ENCODE peak calls at places on chromosomes 2 and 18, in seven cellular contexts. Y is transverse colon, V is HL-60, P is GM12865, E is H1, Q is WTC11, L is omental fat pad. M is an unnamed sample.

GRCh38 chr2:11753886-11754704 is 7.7 kb downstream of the LPIN1 start:
- DNase-seq in Y (peak), V (no peak), P (peak), E (no peak), Q (no peak), L (no peak), M (peak)

GRCh38 chr2:221969087-221969829 is 329.5 kb downstream of the PAX3 start:
- DNase-seq in Y (no peak), V (peak), P (peak), E (no peak), Q (peak), L (no peak), M (peak)

GRCh38 chr2:61762292-61762691 is 91.6 kb downstream of the FAM161A start:
- DNase-seq in Y (no peak), V (no peak), P (peak), E (no peak), Q (no peak), L (no peak), M (peak)

GRCh38 chr2:86072271-86072858 is 33.3 kb downstream of the POLR1A start:
- DNase-seq in Y (peak), V (peak), P (peak), E (no peak), Q (no peak), L (no peak), M (no peak)

GRCh38 chr2:172931256-172931894 is 144.3 kb upstream of the MAP3K20 start:
- DNase-seq in Y (no peak), V (no peak), P (no peak), E (no peak), Q (no peak), L (no peak), M (no peak)

GRCh38 chr2:43225093-43225787 is 1.2 kb downstream of the ZFP36L2 start:
- DNase-seq in Y (peak), V (no peak), P (peak), E (no peak), Q (peak), L (no peak), M (peak)

GRCh38 chr18:64134044-64134757 is 14.7 kb downstream of the LINC00305 start:
- DNase-seq in Y (no peak), V (no peak), P (no peak), E (peak), Q (peak), L (no peak), M (peak)

GRCh38 chr2:175840261-175840660 is 161.8 kb downstream of the LNPK start:
- DNase-seq in Y (no peak), V (no peak), P (no peak), E (no peak), Q (no peak), L (no peak), M (no peak)

GRCh38 chr2:204665244-204665643 is 120.0 kb downstream of the PARD3B start:
- DNase-seq in Y (no peak), V (no peak), P (no peak), E (no peak), Q (no peak), L (no peak), M (no peak)

GRCh38 chr18:58388736-58389135 is 240.2 kb downstream of the ALPK2 start:
- DNase-seq in Y (no peak), V (no peak), P (no peak), E (no peak), Q (no peak), L (no peak), M (no peak)

GRCh38 chr18:76725445-76725844 is 96.9 kb upstream of the ZNF236 start:
- DNase-seq in Y (no peak), V (no peak), P (peak), E (no peak), Q (no peak), L (no peak), M (no peak)

GRCh38 chr18:76720683-76721082 is 101.7 kb upstream of the ZNF236 start:
- DNase-seq in Y (no peak), V (peak), P (no peak), E (no peak), Q (no peak), L (no peak), M (no peak)

GRCh38 chr18:76722224-76723061 is 99.9 kb upstream of the ZNF236 start:
- DNase-seq in Y (no peak), V (no peak), P (no peak), E (no peak), Q (no peak), L (no peak), M (no peak)

DNA sequence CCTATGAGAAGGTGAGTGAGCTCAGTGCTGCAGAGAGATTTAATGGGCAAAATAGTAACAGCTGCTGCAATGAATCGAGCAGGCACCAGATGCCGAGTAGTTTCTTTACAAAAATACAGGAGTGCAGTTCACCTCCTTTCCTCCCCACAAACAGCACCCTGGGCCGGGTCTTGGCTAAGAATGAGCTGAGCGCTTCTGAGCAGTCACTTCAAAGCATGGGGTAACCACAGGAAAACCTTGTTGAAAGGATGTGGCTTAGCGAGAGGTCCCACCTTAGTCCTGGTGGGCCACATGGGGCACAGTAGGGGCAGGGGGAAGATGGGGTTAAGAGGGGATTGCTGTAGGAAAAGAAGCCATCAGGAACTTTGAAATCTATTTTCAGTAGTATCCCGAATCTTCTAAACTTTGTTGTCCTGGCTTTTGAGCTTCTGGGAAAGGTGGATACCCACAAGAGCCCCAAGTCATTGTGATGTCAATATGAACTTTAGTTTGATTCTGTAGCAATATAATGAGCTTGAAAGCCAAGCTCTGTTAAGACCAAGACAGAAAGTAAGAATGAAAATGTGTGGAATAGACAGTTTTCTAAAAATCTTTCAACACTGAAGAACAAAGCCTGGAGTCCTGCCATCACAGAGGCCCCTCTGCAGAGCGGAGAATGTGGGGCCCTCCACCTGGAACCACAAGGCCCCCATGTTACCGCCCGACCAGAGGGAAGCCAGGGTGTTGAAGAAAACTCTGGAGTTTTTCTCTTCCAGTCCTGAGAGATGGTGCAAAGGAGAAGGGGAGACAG is 101.0 kb upstream of the ZNF236 start:
- DNase-seq in Y (no peak), V (no peak), P (peak), E (no peak), Q (no peak), L (no peak), M (no peak)
- TF ChIP-seq CTCF in Y (no peak), V (no peak), P (no peak), E (no peak), Q (no peak), L (no peak), M (no peak)

GRCh38 chr2:84882415-84882738 is 1.5 kb upstream of the TRABD2A start:
- DNase-seq in Y (no peak), V (no peak), P (no peak), E (no peak), Q (no peak), L (no peak), M (no peak)
- TF ChIP-seq CTCF in Y (no peak), V (no peak), P (no peak), E (no peak), Q (peak), L (no peak), M (no peak)

GRCh38 chr2:111697560-111697959 is 186.4 kb downstream of the ANAPC1 start:
- DNase-seq in Y (peak), V (no peak), P (no peak), E (no peak), Q (no peak), L (no peak), M (no peak)

GRCh38 chr2:111701798-111702118 is 182.2 kb downstream of the ANAPC1 start:
- DNase-seq in Y (no peak), V (no peak), P (no peak), E (no peak), Q (no peak), L (no peak), M (no peak)

GRCh38 chr2:111698089-111698488 is 185.9 kb downstream of the ANAPC1 start:
- DNase-seq in Y (no peak), V (no peak), P (no peak), E (no peak), Q (no peak), L (no peak), M (no peak)

GRCh38 chr2:111701266-111701665 is 182.7 kb downstream of the ANAPC1 start:
- DNase-seq in Y (no peak), V (no peak), P (no peak), E (no peak), Q (no peak), L (no peak), M (peak)

DNA sequence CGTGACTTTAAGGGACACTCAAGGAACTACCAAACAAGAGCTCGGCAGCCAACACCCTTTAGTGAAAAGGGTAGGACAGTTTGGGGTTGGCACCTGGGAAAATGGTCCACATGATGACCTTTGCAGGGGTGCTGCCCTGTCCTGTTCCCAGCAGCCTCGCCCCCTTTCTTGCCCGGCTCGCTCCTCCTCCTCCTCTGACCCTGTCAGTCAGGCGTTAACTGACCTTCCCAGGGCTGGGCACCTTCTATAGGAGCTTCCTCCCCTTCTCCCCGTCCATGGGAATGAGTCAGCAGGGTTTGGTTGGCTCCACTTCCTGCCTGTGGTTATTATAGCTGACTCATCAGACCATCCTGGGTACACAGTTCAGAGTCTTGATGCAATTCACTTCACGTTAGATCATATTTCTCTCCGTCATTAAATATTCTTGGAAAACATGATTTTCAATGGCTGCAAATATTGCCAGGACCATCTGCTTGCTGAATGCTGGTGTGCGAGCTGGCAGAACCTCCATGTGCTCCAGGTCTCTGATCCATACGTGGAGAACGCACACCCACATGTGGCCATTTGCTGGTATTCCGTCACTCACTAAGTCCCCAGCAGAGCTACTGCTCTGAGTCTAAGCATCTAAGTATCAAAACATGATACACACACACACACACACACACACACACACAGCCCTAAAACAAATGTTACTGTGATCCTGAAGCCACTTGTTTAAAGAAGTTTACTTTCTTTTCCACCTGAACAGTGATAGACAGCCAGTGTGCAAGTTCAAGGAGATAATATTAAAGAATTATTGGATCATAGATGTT is 185.0 kb downstream of the ANAPC1 start:
- DNase-seq in Y (peak), V (peak), P (peak), E (no peak), Q (no peak), L (peak), M (peak)
- TF ChIP-seq CTCF in Y (peak), V (peak), P (peak), E (peak), Q (no peak), L (no peak), M (no peak)

DNA sequence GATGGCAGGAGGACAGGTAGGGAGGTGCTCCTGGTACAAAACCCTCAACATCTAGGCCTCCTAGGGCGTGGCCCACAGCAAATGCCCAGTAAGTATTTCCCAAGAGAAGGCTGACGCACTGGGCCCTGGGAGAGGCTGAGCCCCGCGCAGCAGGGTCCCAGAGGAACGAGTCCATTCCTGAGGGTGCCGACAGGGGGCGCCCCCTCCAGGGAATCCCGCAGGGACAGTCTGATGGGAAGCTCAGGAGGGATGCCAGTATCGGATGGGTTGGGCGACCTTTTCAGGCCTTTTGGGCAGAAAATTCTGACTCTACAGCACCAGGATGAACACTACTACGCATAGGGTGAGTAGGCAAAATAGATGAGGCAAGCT is 8.8 kb downstream of the BOLA3 start:
- DNase-seq in Y (no peak), V (no peak), P (no peak), E (no peak), Q (peak), L (no peak), M (no peak)
- TF ChIP-seq CTCF in Y (no peak), V (no peak), P (no peak), E (peak), Q (peak), L (no peak), M (no peak)

GRCh38 chr2:202072226-202072625 is 829 bp upstream of the KIAA2012 start:
- DNase-seq in Y (no peak), V (no peak), P (no peak), E (no peak), Q (no peak), L (no peak), M (peak)
- TF ChIP-seq CTCF in Y (no peak), V (no peak), P (peak), E (peak), Q (peak), L (no peak), M (peak)

GRCh38 chr2:46231721-46232120 is 65.5 kb upstream of the EPAS1 start:
- DNase-seq in Y (no peak), V (no peak), P (no peak), E (no peak), Q (no peak), L (no peak), M (no peak)

GRCh38 chr2:46227674-46228289 is 69.4 kb upstream of the EPAS1 start:
- DNase-seq in Y (no peak), V (no peak), P (no peak), E (no peak), Q (no peak), L (no peak), M (no peak)

GRCh38 chr2:46230677-46231425 is 66.4 kb upstream of the EPAS1 start:
- DNase-seq in Y (no peak), V (no peak), P (no peak), E (no peak), Q (no peak), L (no peak), M (peak)

GRCh38 chr2:46229134-46230063 is 67.8 kb upstream of the EPAS1 start:
- DNase-seq in Y (no peak), V (no peak), P (peak), E (peak), Q (peak), L (no peak), M (peak)

GRCh38 chr2:46230115-46230571 is 67.1 kb upstream of the EPAS1 start:
- DNase-seq in Y (no peak), V (peak), P (peak), E (peak), Q (peak), L (no peak), M (peak)
- TF ChIP-seq CTCF in Y (no peak), V (no peak), P (peak), E (peak), Q (no peak), L (no peak), M (no peak)

M was measured in Calu3.